ENCODE peak calls at places on chromosomes 12 and 14, in eight cellular contexts. Y, U, T, G, D, C, R and W are unnamed samples.
A peak's percentile ranks its signal among the peaks of the same experiment; 100 is the strongest.

GRCh38 chr14:86115972-86116371 is 586.0 kb downstream of the FLRT2 start:
- DNase-seq in D (no peak), Y (no peak), U (no peak), G (no peak), R (no peak), T (no peak), C (no peak), W (no peak)

GRCh38 chr14:68286667-68287066 is 467.1 kb downstream of the RAD51B start:
- DNase-seq in Y (no peak), T (no peak), U (no peak), C (no peak), D (no peak), G (no peak), R (no peak), W (no peak)

GRCh38 chr14:87142568-87143211 is 850.3 kb downstream of the GALC start:
- DNase-seq in Y (no peak), G (no peak), U (no peak), C (no peak), R (no peak), T (no peak), D (no peak), W (no peak)

GRCh38 chr12:25684070-25684469 is 131.0 kb upstream of the LMNTD1 start:
- DNase-seq in R (no peak), T (no peak), G (no peak), Y (no peak), D (no peak), U (no peak), C (no peak), W (no peak)

GRCh38 chr12:57837779-57838562 is 8.6 kb downstream of the CTDSP2 start:
- DNase-seq in Y (no peak), D (peak; percentile 43), G (no peak), T (no peak), U (peak; percentile 76), R (no peak), C (no peak), W (peak; percentile 77)

GRCh38 chr14:95346820-95347219 is 27.1 kb upstream of the CLMN start:
- DNase-seq in R (no peak), G (no peak), T (no peak), D (no peak), C (no peak), U (no peak), Y (no peak), W (no peak)

GRCh38 chr14:75514673-75515630 is 7.3 kb upstream of the BATF start:
- DNase-seq in U (no peak), T (no peak), R (peak; percentile 29), D (peak; percentile 26), C (no peak), G (no peak), Y (peak; percentile 63), W (no peak)

GRCh38 chr14:90450151-90450550 is 53.3 kb downstream of the CALM1 start:
- DNase-seq in D (no peak), U (peak; percentile 44), R (no peak), Y (no peak), T (no peak), G (no peak), C (no peak), W (no peak)

GRCh38 chr12:46494424-46494823 is 121.9 kb upstream of the SLC38A2 start:
- DNase-seq in G (peak; percentile 29), Y (no peak), R (no peak), T (no peak), U (no peak), D (no peak), C (no peak), W (no peak)

DNA sequence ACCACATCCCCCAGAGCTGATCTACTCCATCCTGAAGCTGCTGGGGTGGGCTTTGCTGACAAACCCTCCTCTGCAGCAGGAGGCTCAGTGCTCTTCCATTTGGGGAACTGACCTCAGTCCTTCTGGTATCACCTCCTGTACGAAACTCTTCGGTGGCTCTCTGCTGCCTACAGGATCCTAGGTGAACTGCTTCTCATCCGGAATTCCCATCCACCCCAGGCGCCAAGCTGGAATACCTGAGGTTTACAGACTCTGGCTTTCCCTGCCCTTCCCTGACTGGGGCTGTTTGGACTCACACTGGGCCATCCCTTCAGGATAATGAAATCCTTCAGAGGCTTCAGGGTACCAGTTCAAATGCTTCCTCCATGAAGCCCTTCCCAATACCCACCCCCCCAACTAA is 26.2 kb downstream of the GCN1 start:
- DNase-seq in D (no peak), C (no peak), Y (no peak), R (no peak), G (no peak), T (no peak), U (no peak), W (no peak)
- H3K27ac ChIP-seq in D (no peak overlapping the region), C (no peak overlapping the region), Y (no peak overlapping the region), R (no peak overlapping the region), G (no peak overlapping the region), T (no peak overlapping the region), U (no peak overlapping the region), W (no peak overlapping the region)

GRCh38 chr14:104549536-104550339 is 29.8 kb upstream of the C14orf180 start:
- DNase-seq in G (no peak), C (no peak), T (no peak), D (no peak), Y (no peak), R (no peak), U (no peak), W (no peak)
- H3K4me3 ChIP-seq in G (no peak overlapping the region), C (no peak overlapping the region), T (no peak overlapping the region), D (no peak overlapping the region), Y (no peak overlapping the region), R (no peak overlapping the region), U (no peak overlapping the region), W (no peak overlapping the region)

DNA sequence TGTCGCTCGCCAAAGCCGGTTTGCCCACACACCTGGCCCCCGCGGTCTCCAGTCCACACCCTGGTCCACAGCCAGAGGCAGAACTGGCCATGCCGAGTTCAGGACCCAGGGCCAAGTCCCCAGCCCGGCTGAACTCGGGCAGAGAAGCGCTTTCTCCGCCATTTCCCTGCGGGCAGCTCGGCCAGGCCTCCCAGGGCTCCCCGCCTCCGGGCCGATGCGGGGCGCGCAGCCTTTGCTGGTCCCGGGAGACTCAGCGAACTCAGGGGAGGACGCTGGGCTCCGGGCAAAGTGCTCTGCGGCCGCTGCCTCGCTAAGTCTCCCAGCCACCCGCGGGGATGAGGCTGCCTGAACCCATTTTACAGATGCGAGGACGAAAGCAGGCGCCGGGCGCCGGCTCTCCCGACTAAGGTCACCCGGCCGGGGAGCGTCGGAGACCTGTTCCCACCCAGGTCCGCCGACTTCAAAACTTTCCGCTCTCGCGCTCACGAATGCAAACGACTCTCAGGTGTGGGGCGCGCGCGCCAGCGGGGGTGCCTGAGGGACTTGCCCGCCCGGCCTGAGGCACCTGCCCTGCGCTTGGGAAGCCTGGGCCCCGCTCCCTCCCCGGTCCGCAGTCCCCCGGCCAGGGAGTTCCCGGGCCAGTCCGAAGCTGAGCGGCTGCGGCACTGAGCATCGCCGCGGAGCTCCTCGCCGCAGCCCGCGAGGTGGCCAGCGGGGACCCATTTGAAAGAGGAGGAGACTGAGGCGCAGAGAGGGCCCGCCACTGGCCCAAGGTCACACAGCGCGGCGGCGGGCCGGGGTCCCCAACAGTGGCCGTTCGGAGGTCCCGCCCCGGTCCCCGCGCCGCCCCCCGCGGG is 627 bp downstream of the TESC start:
- DNase-seq in D (no peak), U (peak; percentile 65), Y (no peak), T (no peak), G (no peak), R (no peak), C (no peak), W (peak; percentile 87)
- H3K27ac ChIP-seq in D (peak overlapping the region; percentile 82), U (no peak overlapping the region), Y (peak overlapping the region; percentile 54), T (no peak overlapping the region), G (no peak overlapping the region), R (no peak overlapping the region), C (peak overlapping the region; percentile 23), W (peak overlapping the region; percentile 23)

GRCh38 chr14:26905219-26905618 is 307.4 kb upstream of the NOVA1 start:
- DNase-seq in R (no peak), Y (no peak), C (no peak), G (no peak), D (no peak), T (no peak), U (no peak), W (no peak)
- H3K4me3 ChIP-seq in R (no peak overlapping the region), Y (no peak overlapping the region), C (no peak overlapping the region), G (no peak overlapping the region), D (no peak overlapping the region), T (no peak overlapping the region), U (no peak overlapping the region), W (no peak overlapping the region)

DNA sequence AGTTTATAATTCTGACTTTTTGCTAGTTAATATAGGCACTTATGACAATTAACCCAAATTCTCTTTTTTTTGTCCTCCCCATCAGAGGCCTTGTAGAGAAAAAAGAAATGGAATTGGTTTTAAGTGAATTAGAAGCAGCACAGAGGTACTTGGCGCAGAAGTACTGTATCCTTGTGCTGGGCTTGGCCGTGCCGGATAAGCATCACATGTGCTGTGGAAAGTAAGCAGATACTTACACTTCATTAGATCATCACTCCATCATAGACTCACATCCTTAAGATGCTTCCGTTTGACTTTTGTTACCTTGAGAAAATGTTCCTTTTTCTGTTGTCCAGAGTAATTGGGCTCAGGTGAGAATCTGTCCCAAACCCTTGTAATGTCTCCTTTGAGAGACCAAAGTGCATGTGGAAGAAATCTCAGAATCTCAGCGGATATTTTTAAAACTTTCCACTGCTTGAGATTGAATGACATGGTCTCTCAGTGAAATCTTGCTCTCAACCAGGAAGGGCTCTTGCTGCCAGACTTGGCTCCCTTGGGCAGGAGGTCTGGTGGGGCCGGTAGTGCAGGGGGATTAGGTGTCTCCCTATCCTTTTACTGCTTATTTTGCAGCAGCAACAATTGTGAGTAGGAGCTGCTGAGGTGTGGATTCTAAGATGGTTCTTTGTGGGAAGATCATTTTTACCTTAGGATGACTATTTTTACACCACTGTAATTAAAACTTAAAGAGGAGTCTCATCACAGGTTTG is 24.8 kb downstream of the PPP1R36 start:
- DNase-seq in R (no peak), Y (no peak), G (no peak), T (no peak), U (no peak), D (no peak), C (no peak), W (no peak)
- H3K27ac ChIP-seq in R (peak overlapping the region; percentile 90), Y (no peak overlapping the region), G (no peak overlapping the region), T (no peak overlapping the region), U (no peak overlapping the region), D (no peak overlapping the region), C (no peak overlapping the region), W (no peak overlapping the region)

GRCh38 chr14:32785585-32785984 is 153.1 kb upstream of the NPAS3 start:
- DNase-seq in U (no peak), Y (no peak), R (no peak), G (no peak), D (no peak), C (no peak), T (no peak), W (no peak)
- H3K4me3 ChIP-seq in U (no peak overlapping the region), Y (no peak overlapping the region), R (no peak overlapping the region), G (no peak overlapping the region), D (no peak overlapping the region), C (no peak overlapping the region), T (no peak overlapping the region), W (no peak overlapping the region)

GRCh38 chr14:32542507-32542906 is 213.4 kb downstream of the AKAP6 start:
- DNase-seq in G (no peak), R (no peak), D (no peak), T (no peak), U (no peak), C (no peak), Y (no peak), W (no peak)
- H3K27ac ChIP-seq in G (no peak overlapping the region), R (no peak overlapping the region), D (peak overlapping the region; percentile 22), T (peak overlapping the region; percentile 3), U (no peak overlapping the region), C (no peak overlapping the region), Y (no peak overlapping the region), W (no peak overlapping the region)